ENCODE peak calls at places on chromosomes 1 and 21, in five cellular contexts. D is nephron progenitor cell, X is type B pancreatic cell, W is fibroblast of lung, U is GM13976. J is an unnamed sample.

GRCh38 chr1:85607126-85607912 is 26.8 kb downstream of the CCN1 start:
- DNase-seq in D (peak; percentile 37), X (no peak), W (peak; percentile 90), U (no peak), J (peak; percentile 100)

GRCh38 chr1:173048629-173049326 is 2.0 kb downstream of the TNFSF18 start:
- DNase-seq in D (no peak), X (no peak), W (peak; percentile 53), U (no peak), J (peak; percentile 47)

GRCh38 chr21:36478941-36479340 is 981 bp downstream of the CLDN14 start:
- DNase-seq in D (peak; percentile 23), X (no peak), W (no peak), U (no peak), J (no peak)

GRCh38 chr1:233647083-233647482 is 33.2 kb downstream of the KCNK1 start:
- DNase-seq in D (no peak), X (no peak), W (no peak), U (no peak), J (no peak)

GRCh38 chr1:198623920-198624647 is 14.8 kb upstream of the PTPRC start:
- DNase-seq in D (no peak), X (no peak), W (peak; percentile 78), U (no peak), J (peak; percentile 80)

GRCh38 chr1:223872308-223872878 is 26.6 kb upstream of the TP53BP2 start:
- DNase-seq in D (no peak), X (no peak), W (peak; percentile 9), U (no peak), J (no peak)

GRCh38 chr1:165828581-165829329 is 1.3 kb downstream of the UCK2 start:
- DNase-seq in D (peak; percentile 56), X (peak; percentile 73), W (peak; percentile 89), U (peak; percentile 55), J (peak; percentile 88)

GRCh38 chr1:43005460-43006351 is 47.0 kb upstream of the SLC2A1 start:
- DNase-seq in D (peak; percentile 8), X (no peak), W (no peak), U (no peak), J (no peak)

GRCh38 chr21:25080706-25081495 is 526.4 kb downstream of the MRPL39 start:
- DNase-seq in D (no peak), X (no peak), W (peak; percentile 9), U (no peak), J (peak; percentile 43)

GRCh38 chr1:87684194-87684593 is 355.5 kb downstream of the LMO4 start:
- DNase-seq in D (peak; percentile 18), X (no peak), W (peak; percentile 67), U (no peak), J (peak; percentile 63)

GRCh38 chr1:117631761-117632160 is 25.9 kb downstream of the TENT5C start:
- DNase-seq in D (no peak), X (no peak), W (no peak), U (no peak), J (no peak)

GRCh38 chr1:15637833-15638232 is 20.6 kb downstream of the DDI2 start:
- DNase-seq in D (no peak), X (no peak), W (no peak), U (no peak), J (no peak)

GRCh38 chr1:60596791-60597748 is 485.3 kb upstream of the NFIA start:
- DNase-seq in D (no peak), X (no peak), W (no peak), U (no peak), J (peak; percentile 54)
- TF ChIP-seq CTCF in D (no peak), X (peak; percentile 17), W (no peak), U (no peak), J (no peak)

GRCh38 chr1:113493533-113493932 is 103.2 kb downstream of the MAGI3 start:
- DNase-seq in D (no peak), X (no peak), W (no peak), U (no peak), J (no peak)

GRCh38 chr1:113490384-113490783 is 100.1 kb downstream of the MAGI3 start:
- DNase-seq in D (no peak), X (no peak), W (no peak), U (no peak), J (no peak)

DNA sequence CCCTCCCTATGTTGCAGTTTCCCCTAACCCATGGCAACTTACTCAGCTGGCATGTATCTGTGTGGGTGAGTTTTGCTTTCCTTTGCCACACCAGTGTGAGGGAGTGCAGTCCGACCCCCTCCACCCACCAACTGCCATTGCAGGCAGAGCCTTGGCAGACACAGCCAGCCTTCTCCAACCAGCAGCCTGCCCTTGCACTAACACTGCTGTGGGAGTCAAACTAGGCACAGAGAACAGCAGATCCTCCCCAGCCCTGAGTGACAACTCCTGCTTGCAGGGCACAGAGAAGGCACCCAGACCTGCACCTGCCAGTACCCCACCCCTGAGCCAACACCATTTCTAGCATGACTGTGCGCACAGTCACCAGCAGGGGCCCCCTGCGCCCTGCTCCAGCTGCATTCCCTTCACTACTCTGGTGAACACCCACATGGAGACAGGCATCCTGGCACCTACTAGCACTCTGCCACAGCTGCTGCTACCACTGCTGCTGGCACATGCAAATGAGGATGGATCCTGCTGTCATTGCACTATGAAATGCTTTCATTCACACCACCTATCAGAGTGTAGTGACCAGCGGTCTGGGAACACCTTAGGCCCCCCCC is 98.4 kb downstream of the MAGI3 start:
- DNase-seq in D (no peak), X (no peak), W (no peak), U (no peak), J (no peak)
- TF ChIP-seq CTCF in D (no peak), X (no peak), W (no peak), U (no peak), J (no peak)

GRCh38 chr1:109151591-109151990 is 37.7 kb downstream of the ELAPOR1 start:
- DNase-seq in D (no peak), X (no peak), W (no peak), U (no peak), J (no peak)

GRCh38 chr1:109152196-109152595 is 38.3 kb downstream of the ELAPOR1 start:
- DNase-seq in D (no peak), X (no peak), W (no peak), U (no peak), J (no peak)

GRCh38 chr1:109149874-109150601 is 36.1 kb downstream of the ELAPOR1 start:
- DNase-seq in D (no peak), X (no peak), W (no peak), U (no peak), J (no peak)

GRCh38 chr1:109148838-109149555 is 35.1 kb downstream of the ELAPOR1 start:
- DNase-seq in D (no peak), X (no peak), W (no peak), U (no peak), J (no peak)

DNA sequence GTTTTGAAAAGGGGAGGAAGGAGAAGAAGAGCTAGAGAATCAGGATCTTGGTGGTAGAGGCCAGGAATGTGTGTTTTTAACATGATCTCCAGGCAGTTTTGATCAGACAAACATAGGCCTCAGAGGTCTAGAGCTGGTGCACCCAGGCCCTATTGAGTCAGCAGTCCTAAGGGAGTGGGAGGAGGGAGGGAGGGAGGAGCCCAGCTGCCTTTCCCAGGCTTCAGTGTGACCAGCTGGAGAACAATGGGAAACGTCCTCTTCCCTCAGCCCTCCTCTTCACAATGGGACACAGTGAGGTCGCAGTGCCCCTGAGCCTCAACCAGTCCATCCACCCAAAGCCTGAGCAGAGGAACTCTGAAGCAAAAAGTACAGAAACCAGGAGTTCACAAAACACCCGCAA is 37.2 kb downstream of the ELAPOR1 start:
- DNase-seq in D (peak; percentile 19), X (no peak), W (peak; percentile 65), U (no peak), J (peak; percentile 33)
- TF ChIP-seq CTCF in D (no peak), X (no peak), W (no peak), U (no peak), J (no peak)

DNA sequence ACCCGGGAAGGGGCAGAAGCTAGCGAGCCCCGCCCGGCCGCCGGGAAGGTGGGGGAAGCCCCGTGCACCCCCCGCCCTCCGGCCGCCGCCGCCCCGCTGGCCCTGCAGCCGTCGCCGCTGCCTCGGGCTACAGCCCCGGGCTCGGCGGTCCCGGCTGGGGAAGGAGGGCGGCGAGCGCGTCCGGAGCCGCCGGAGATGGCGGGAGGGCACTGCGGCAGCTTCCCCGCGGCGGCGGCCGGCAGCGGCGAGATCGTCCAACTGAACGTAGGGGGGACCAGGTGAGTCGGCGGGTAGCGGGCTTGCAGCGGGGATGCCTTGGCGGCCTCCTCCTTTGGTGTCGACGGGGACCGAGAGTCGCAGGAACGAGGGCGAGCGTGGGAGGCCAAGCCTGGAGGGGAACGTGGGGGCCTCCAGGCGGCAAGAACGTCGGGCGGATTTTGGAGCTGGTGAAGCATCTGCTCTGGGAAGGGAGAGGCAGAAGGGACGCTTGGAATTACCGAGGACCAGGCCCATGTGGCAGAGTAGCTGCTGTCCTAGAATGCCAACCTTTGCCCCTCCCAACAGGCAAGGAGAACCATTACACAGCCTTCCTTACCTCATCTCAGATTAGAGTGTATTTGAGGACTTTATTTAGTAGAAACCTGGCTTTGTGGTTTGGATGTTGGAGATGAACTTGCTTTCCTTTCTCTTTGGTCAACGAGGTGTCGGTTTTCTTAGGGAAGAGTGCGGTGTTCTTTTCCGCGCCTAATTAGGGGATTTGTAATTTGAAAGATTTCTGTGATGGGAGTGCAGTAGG is 585 bp downstream of the KCTD3 start:
- DNase-seq in D (peak; percentile 67), X (peak; percentile 84), W (peak; percentile 68), U (peak; percentile 79), J (peak; percentile 65)
- TF ChIP-seq CTCF in D (no peak), X (no peak), W (no peak), U (no peak), J (no peak)

DNA sequence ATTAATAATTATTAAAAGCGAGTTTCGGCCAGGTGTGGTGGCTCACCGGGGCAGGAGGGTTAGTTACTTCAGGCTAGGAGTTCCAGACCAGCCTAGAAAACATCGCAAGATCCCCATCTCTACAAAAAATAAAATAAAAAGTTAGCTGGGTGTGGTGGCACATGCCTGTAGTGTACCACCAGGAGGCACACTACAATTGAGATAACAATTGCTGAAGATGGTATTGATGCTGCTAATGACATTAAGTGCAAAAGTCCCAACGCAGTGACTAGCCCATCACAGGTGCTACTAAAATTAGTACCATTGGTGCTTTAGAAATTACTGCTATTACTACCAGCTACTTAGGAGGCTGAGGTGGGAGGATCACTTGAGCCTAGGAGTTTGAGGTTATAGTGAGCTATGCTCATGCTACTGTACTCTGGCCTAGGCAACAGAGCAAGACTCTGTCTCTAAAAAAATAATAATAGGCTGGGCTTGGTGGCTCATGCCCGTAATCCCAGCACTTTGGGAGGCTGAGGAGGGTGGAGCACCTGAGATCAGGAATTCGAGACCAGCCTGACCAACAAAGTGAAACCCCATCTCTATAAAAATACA is 156.6 kb downstream of the GREM2 start:
- DNase-seq in D (no peak), X (no peak), W (peak; percentile 42), U (no peak), J (no peak)
- TF ChIP-seq CTCF in D (peak; percentile 43), X (peak; percentile 60), W (peak; percentile 67), U (no peak), J (peak; percentile 49)

J was measured in astrocyte of the spinal cord.